ENCODE peak calls at places on chromosomes 7 and 10, in ten cellular contexts. A is CD8-positive, alpha-beta memory T cell; C is HCT116; X is prostate gland; B is CD8-positive, alpha-beta T cell; Z is thyroid gland; L is colonic mucosa; Y is psoas muscle; N is AG04450; G is RWPE1. V is an unnamed sample.
A peak's percentile ranks its signal among the peaks of the same experiment; 100 is the strongest.

GRCh38 chr7:106285801-106286492 is 1.2 kb upstream of the NAMPT start:
- DNase-seq in A (no peak), C (no peak), X (no peak), B (no peak), Z (no peak), L (no peak), Y (no peak), N (no peak), G (no peak), V (no peak)

GRCh38 chr7:9507281-9507680 is 1073.9 kb downstream of the NXPH1 start:
- DNase-seq in A (no peak), C (no peak), X (no peak), B (no peak), Z (no peak), L (no peak), Y (no peak), N (no peak), G (no peak), V (no peak)

GRCh38 chr10:71127019-71127534 is 85.3 kb upstream of the UNC5B start:
- DNase-seq in A (no peak), C (no peak), X (no peak), B (no peak), Z (no peak), L (no peak), Y (no peak), N (no peak), G (no peak), V (no peak)

GRCh38 chr7:121302214-121302745 is 26.5 kb upstream of the WNT16 start:
- DNase-seq in A (no peak), C (peak; percentile 97), X (no peak), B (no peak), Z (no peak), L (no peak), Y (no peak), N (peak; percentile 54), G (no peak), V (no peak)

GRCh38 chr10:32995751-32996150 is 37.7 kb upstream of the ITGB1 start:
- DNase-seq in A (no peak), C (no peak), X (no peak), B (no peak), Z (no peak), L (no peak), Y (no peak), N (no peak), G (no peak), V (no peak)

GRCh38 chr7:100348805-100349204 is 9.1 kb upstream of the PILRB start:
- DNase-seq in A (no peak), C (no peak), X (no peak), B (no peak), Z (no peak), L (no peak), Y (no peak), N (no peak), G (no peak), V (no peak)

GRCh38 chr10:100928039-100928438 is 15.3 kb downstream of the SLF2 start:
- DNase-seq in A (no peak), C (no peak), X (no peak), B (no peak), Z (no peak), L (no peak), Y (no peak), N (no peak), G (no peak), V (no peak)

GRCh38 chr7:69349291-69349690 is 249.0 kb upstream of the AUTS2 start:
- DNase-seq in A (no peak), C (no peak), X (no peak), B (no peak), Z (no peak), L (no peak), Y (no peak), N (no peak), G (no peak), V (no peak)

GRCh38 chr10:84783386-84783785 is 455.0 kb downstream of the CCSER2 start:
- DNase-seq in A (no peak), C (peak; percentile 12), X (no peak), B (no peak), Z (peak; percentile 51), L (no peak), Y (no peak), N (no peak), G (peak; percentile 42), V (no peak)

GRCh38 chr7:80244206-80244956 is 109.8 kb downstream of the GNAI1 start:
- DNase-seq in A (no peak), C (no peak), X (no peak), B (no peak), Z (no peak), L (no peak), Y (no peak), N (no peak), G (no peak), V (no peak)

GRCh38 chr7:136693166-136694119 is 175.0 kb upstream of the CHRM2 start:
- DNase-seq in A (no peak), C (no peak), X (no peak), B (no peak), Z (peak; percentile 27), L (no peak), Y (no peak), N (no peak), G (no peak), V (no peak)

GRCh38 chr7:136687693-136688322 is 180.6 kb upstream of the CHRM2 start:
- DNase-seq in A (no peak), C (no peak), X (no peak), B (no peak), Z (no peak), L (no peak), Y (no peak), N (peak; percentile 3), G (no peak), V (no peak)

GRCh38 chr7:136692221-136692620 is 176.2 kb upstream of the CHRM2 start:
- DNase-seq in A (no peak), C (no peak), X (no peak), B (no peak), Z (no peak), L (no peak), Y (no peak), N (no peak), G (no peak), V (no peak)

GRCh38 chr7:136685506-136685905 is 182.9 kb upstream of the CHRM2 start:
- DNase-seq in A (no peak), C (no peak), X (no peak), B (no peak), Z (no peak), L (no peak), Y (no peak), N (no peak), G (no peak), V (no peak)

GRCh38 chr7:136688601-136689000 is 179.9 kb upstream of the CHRM2 start:
- DNase-seq in A (no peak), C (no peak), X (no peak), B (no peak), Z (no peak), L (no peak), Y (no peak), N (no peak), G (no peak), V (no peak)
- H3K27ac ChIP-seq in A (no peak overlapping the region), C (no peak overlapping the region), X (no peak overlapping the region), B (no peak overlapping the region), Z (no peak overlapping the region), L (no peak overlapping the region), Y (no peak overlapping the region), N (no peak overlapping the region), G (no peak overlapping the region), V (no peak overlapping the region)

DNA sequence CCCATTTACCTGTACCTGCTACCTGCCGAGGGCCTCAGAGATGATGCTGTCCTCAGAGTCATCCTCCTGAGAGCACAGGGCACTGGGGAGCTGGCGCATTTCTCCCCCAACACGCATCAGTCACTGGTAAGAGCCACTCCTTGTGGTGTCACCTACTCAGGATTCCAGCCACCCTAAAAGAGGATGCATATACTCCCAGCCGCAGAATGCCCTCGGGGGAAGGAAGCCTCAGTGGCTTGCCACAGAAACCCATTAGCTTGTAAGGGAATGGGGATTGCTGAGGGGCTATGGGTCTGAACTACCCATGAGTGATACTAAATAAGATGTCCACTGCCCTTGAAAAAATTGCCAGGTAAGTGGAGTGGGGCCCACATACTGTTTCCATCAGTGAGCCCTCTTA is 279.2 kb downstream of the WDR11 start:
- DNase-seq in A (no peak), C (no peak), X (no peak), B (no peak), Z (no peak), L (no peak), Y (no peak), N (no peak), G (no peak), V (no peak)
- H3K27ac ChIP-seq in A (no peak overlapping the region), C (no peak overlapping the region), X (no peak overlapping the region), B (no peak overlapping the region), Z (no peak overlapping the region), L (no peak overlapping the region), Y (no peak overlapping the region), N (no peak overlapping the region), G (no peak overlapping the region), V (peak overlapping the region; percentile 97)

GRCh38 chr7:114432627-114433026 is 18.0 kb downstream of the FOXP2 start:
- DNase-seq in A (no peak), C (no peak), X (no peak), B (no peak), Z (no peak), L (no peak), Y (no peak), N (no peak), G (no peak), V (no peak)

GRCh38 chr7:114431198-114431597 is 16.6 kb downstream of the FOXP2 start:
- DNase-seq in A (no peak), C (no peak), X (no peak), B (no peak), Z (no peak), L (no peak), Y (no peak), N (no peak), G (no peak), V (no peak)

GRCh38 chr7:114426380-114426779 is 11.8 kb downstream of the FOXP2 start:
- DNase-seq in A (no peak), C (no peak), X (no peak), B (no peak), Z (no peak), L (no peak), Y (no peak), N (no peak), G (no peak), V (no peak)

GRCh38 chr7:114426824-114427223 is 12.2 kb downstream of the FOXP2 start:
- DNase-seq in A (no peak), C (peak; percentile 7), X (no peak), B (no peak), Z (no peak), L (no peak), Y (no peak), N (no peak), G (no peak), V (no peak)

DNA sequence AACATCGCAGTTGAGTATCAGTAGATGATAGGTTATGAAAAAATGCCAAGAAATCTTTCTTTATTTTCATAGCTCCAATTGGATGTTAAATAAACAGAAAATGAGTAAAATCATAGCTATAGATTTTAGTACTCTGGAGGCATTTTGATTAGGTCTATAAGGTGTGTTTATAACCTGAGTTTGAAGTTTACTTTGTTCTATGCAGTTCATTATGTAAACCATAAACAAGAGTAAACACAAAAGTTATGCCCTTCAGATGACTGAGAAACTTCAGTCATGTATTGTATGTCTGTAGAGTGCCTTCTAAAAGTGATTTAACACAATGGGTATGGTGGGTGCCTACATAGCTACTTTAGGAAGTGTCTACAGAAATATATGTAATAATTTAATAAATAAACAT is 13.6 kb downstream of the FOXP2 start:
- DNase-seq in A (no peak), C (no peak), X (no peak), B (no peak), Z (no peak), L (no peak), Y (no peak), N (no peak), G (no peak), V (no peak)
- H3K27ac ChIP-seq in A (no peak overlapping the region), C (no peak overlapping the region), X (no peak overlapping the region), B (no peak overlapping the region), Z (no peak overlapping the region), L (no peak overlapping the region), Y (no peak overlapping the region), N (no peak overlapping the region), G (no peak overlapping the region), V (no peak overlapping the region)

GRCh38 chr10:35895331-35895730 is 253.2 kb upstream of the FZD8 start:
- DNase-seq in A (no peak), C (no peak), X (no peak), B (no peak), Z (no peak), L (no peak), Y (no peak), N (no peak), G (no peak), V (no peak)
- H3K27ac ChIP-seq in A (no peak overlapping the region), C (no peak overlapping the region), X (no peak overlapping the region), B (no peak overlapping the region), Z (no peak overlapping the region), L (no peak overlapping the region), Y (no peak overlapping the region), N (no peak overlapping the region), G (no peak overlapping the region), V (no peak overlapping the region)